ENCODE peak calls at places on chromosomes 12 and 14, in eight cellular contexts. I, L, P, Q, Y, M, S and E are unnamed samples.

GRCh38 chr14:98952595-98953325 is 319.2 kb downstream of the BCL11B start:
- DNase-seq in I (no peak), L (no peak), P (no peak), Q (peak), Y (peak), M (no peak), S (peak), E (no peak)

GRCh38 chr12:123889848-123890535 is 82.6 kb downstream of the CCDC92 start:
- DNase-seq in I (no peak), L (no peak), P (no peak), Q (no peak), Y (no peak), M (no peak), S (no peak), E (no peak)

GRCh38 chr14:77607741-77608302 is 8.6 kb downstream of the SPTLC2 start:
- DNase-seq in I (no peak), L (no peak), P (no peak), Q (no peak), Y (no peak), M (no peak), S (no peak), E (no peak)

GRCh38 chr12:89288959-89289358 is 63.3 kb downstream of the DUSP6 start:
- DNase-seq in I (no peak), L (no peak), P (no peak), Q (no peak), Y (no peak), M (no peak), S (no peak), E (no peak)

GRCh38 chr14:54186821-54187365 is 209.9 kb upstream of the CDKN3 start:
- DNase-seq in I (no peak), L (no peak), P (no peak), Q (no peak), Y (no peak), M (no peak), S (peak), E (no peak)

GRCh38 chr12:597926-598568 is 65.2 kb downstream of the NINJ2 start:
- DNase-seq in I (no peak), L (no peak), P (no peak), Q (no peak), Y (no peak), M (no peak), S (no peak), E (no peak)

GRCh38 chr14:94203473-94204210 is 29.5 kb downstream of the PPP4R4 start:
- DNase-seq in I (no peak), L (no peak), P (no peak), Q (no peak), Y (no peak), M (no peak), S (no peak), E (no peak)

GRCh38 chr12:66241061-66242043 is 52.3 kb downstream of the IRAK3 start:
- DNase-seq in I (no peak), L (peak), P (no peak), Q (no peak), Y (peak), M (no peak), S (peak), E (no peak)

GRCh38 chr14:75234173-75234855 is 44.3 kb upstream of the FOS start:
- DNase-seq in I (no peak), L (no peak), P (no peak), Q (no peak), Y (peak), M (no peak), S (peak), E (no peak)

GRCh38 chr12:104627975-104628322 is 171.2 kb downstream of the CHST11 start:
- DNase-seq in I (no peak), L (no peak), P (no peak), Q (no peak), Y (no peak), M (no peak), S (no peak), E (no peak)

GRCh38 chr12:64670856-64671639 is 60.8 kb downstream of the RASSF3 start:
- DNase-seq in I (no peak), L (no peak), P (no peak), Q (no peak), Y (peak), M (peak), S (peak), E (no peak)

DNA sequence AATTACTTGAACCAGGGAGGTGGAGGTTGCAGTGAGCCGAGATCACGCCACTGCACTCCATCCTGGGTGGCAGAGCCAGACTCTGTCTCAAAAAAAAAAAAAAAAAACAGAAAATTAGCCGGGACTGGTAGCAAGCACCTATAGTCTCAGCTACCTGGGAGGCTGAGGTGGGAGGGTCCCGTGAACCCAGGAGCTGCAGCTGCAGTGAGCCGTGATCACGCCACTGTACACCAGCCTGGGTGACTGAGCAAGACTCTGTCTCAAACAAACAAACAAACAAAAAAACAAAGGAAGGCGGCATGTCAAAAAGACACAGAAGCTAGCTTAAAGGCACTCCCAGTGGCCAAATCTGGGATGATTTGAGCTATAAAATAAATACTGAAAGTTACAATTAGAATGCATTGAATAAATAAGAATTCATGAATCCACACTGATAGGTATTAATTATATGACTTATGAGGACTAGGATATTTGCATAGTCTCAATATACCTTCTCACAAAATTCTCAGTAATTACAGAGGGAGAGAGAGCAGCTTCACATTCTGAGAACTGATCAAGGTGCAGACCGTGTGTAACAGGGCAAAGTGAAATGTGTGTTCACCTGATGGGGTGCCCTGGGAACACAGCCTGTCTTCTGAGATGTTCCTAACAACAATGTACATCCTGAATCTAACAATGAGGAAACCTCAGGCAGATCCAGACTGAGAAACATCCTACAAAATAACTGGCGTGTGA is 42.7 kb upstream of the GPR132 start:
- DNase-seq in I (no peak), L (no peak), P (no peak), Q (no peak), Y (no peak), M (no peak), S (no peak), E (no peak)
- TF ChIP-seq CTCF in I (no peak), L (no peak), P (no peak), Q (no peak), Y (no peak), M (no peak), S (no peak), E (no peak)

GRCh38 chr12:132009336-132009859 is 59.7 kb downstream of the EP400 start:
- DNase-seq in I (no peak), L (no peak), P (no peak), Q (no peak), Y (no peak), M (no peak), S (no peak), E (no peak)
- TF ChIP-seq CTCF in I (no peak), L (no peak), P (no peak), Q (no peak), Y (no peak), M (no peak), S (no peak), E (no peak)

DNA sequence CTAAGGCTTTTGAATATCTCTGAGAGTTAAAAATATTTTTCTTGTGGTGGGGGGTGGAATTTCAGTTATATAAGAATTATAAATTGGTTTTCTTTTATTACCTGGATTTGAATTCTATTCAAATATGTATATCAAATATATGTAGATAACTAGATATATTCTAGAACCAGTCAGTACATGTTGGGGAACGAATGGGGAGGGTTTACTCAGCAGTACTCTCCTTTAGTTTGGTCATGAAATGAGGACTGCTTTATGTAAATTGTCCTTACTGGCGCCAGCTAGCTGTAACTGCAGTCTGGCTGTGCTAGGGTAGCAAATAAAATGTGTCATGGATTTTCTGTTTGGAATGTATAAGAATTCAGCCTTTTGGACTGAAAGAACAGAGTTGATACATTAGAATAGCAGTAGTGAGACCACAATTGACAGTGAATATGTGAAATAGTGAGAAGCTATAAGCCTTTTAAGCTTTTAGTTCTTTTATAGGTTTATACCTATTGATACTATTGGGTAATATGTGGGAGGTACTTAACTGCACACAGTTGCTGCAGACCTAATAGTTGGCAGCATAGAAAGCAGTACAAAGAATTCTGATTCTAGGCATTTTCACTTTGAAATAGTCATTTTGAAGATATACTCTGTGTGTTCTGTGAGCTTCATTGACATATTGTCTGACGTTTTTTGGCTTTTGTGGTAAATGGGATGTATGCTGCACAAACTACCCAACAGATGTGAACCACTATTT is 29.0 kb downstream of the ATF7IP start:
- DNase-seq in I (no peak), L (peak), P (peak), Q (peak), Y (peak), M (peak), S (peak), E (peak)
- TF ChIP-seq CTCF in I (no peak), L (peak), P (peak), Q (no peak), Y (peak), M (peak), S (no peak), E (no peak)

GRCh38 chr12:72471806-72472205 is 199.6 kb downstream of the TRHDE start:
- DNase-seq in I (no peak), L (no peak), P (no peak), Q (no peak), Y (no peak), M (no peak), S (no peak), E (no peak)

GRCh38 chr12:72476301-72476700 is 204.1 kb downstream of the TRHDE start:
- DNase-seq in I (no peak), L (no peak), P (no peak), Q (no peak), Y (no peak), M (no peak), S (no peak), E (no peak)

GRCh38 chr12:72467985-72468384 is 195.8 kb downstream of the TRHDE start:
- DNase-seq in I (no peak), L (no peak), P (no peak), Q (no peak), Y (no peak), M (no peak), S (no peak), E (no peak)

GRCh38 chr12:72468505-72468904 is 196.3 kb downstream of the TRHDE start:
- DNase-seq in I (peak), L (no peak), P (no peak), Q (no peak), Y (no peak), M (no peak), S (no peak), E (no peak)

GRCh38 chr12:72472350-72472749 is 200.2 kb downstream of the TRHDE start:
- DNase-seq in I (no peak), L (peak), P (no peak), Q (no peak), Y (no peak), M (no peak), S (no peak), E (no peak)
- TF ChIP-seq CTCF in I (peak), L (peak), P (no peak), Q (no peak), Y (no peak), M (no peak), S (peak), E (no peak)